ENCODE peak calls at places on chromosomes 7 and 10, in six cellular contexts. D is RWPE2, W is lung, K is psoas muscle, J is NT2/D1, F is A549. S is an unnamed sample. For H3K4me1, the result is how much of the 10 kb centered on the place peaks cover.

GRCh38 chr7:148264933-148265557 is 325.5 kb upstream of the C7orf33 start:
- DNase-seq in D (no peak), W (no peak), K (no peak), J (peak), F (peak), S (no peak)

GRCh38 chr10:79221110-79222051 is 125.9 kb upstream of the PPIF start:
- DNase-seq in D (no peak), W (no peak), K (peak), J (no peak), F (no peak), S (peak)

GRCh38 chr7:148738737-148739535 is 40.2 kb downstream of the CUL1 start:
- DNase-seq in D (no peak), W (no peak), K (no peak), J (no peak), F (no peak), S (no peak)

GRCh38 chr7:4830176-4830575 is 31.7 kb downstream of the PAPOLB start:
- DNase-seq in D (no peak), W (peak), K (no peak), J (peak), F (peak), S (peak)

GRCh38 chr7:156156734-156157408 is 344.6 kb upstream of the SHH start:
- DNase-seq in D (no peak), W (no peak), K (no peak), J (peak), F (peak), S (no peak)

GRCh38 chr7:121452400-121452799 is 56.3 kb upstream of the FAM3C start:
- DNase-seq in D (no peak), W (no peak), K (no peak), J (no peak), F (no peak), S (no peak)

GRCh38 chr7:131173148-131173890 is 154.4 kb upstream of the MKLN1 start:
- DNase-seq in D (no peak), W (no peak), K (no peak), J (no peak), F (peak), S (no peak)

GRCh38 chr10:90319188-90319914 is 538.5 kb downstream of the HTR7 start:
- DNase-seq in D (no peak), W (no peak), K (no peak), J (peak), F (peak), S (no peak)

GRCh38 chr7:130930260-130930659 is 196.3 kb upstream of the KLF14 start:
- DNase-seq in D (no peak), W (no peak), K (peak), J (no peak), F (no peak), S (no peak)

GRCh38 chr7:92246363-92247101 is 758 bp downstream of the ANKIB1 start:
- DNase-seq in D (no peak), W (no peak), K (peak), J (peak), F (peak), S (peak)

GRCh38 chr10:133131754-133132710 is 28.0 kb upstream of the KNDC1 start:
- DNase-seq in D (peak), W (no peak), K (peak), J (no peak), F (no peak), S (no peak)

GRCh38 chr10:92851003-92851402 is 2.7 kb downstream of the EXOC6 start:
- DNase-seq in D (no peak), W (no peak), K (no peak), J (no peak), F (no peak), S (no peak)

GRCh38 chr7:380724-381210 is 90.8 kb downstream of the FOXL3 start:
- DNase-seq in D (peak), W (no peak), K (no peak), J (no peak), F (no peak), S (peak)

GRCh38 chr10:79377557-79378382 is 30.5 kb downstream of the PPIF start:
- DNase-seq in D (no peak), W (no peak), K (no peak), J (no peak), F (no peak), S (no peak)

GRCh38 chr7:46485481-46486065 is 564.5 kb upstream of the IGFBP3 start:
- DNase-seq in D (no peak), W (no peak), K (no peak), J (no peak), F (peak), S (no peak)

GRCh38 chr10:99994801-99995200 is 14.9 kb downstream of the DNMBP start:
- DNase-seq in D (no peak), W (no peak), K (no peak), J (no peak), F (no peak), S (no peak)

GRCh38 chr10:95221124-95221523 is 27.1 kb downstream of the ACSM6 start:
- DNase-seq in D (no peak), W (no peak), K (no peak), J (no peak), F (no peak), S (no peak)

GRCh38 chr7:121576148-121576921 is 180.2 kb upstream of the FAM3C start:
- DNase-seq in D (no peak), W (no peak), K (no peak), J (no peak), F (no peak), S (no peak)

GRCh38 chr7:2943851-2944601 is 99.6 kb downstream of the CARD11 start:
- DNase-seq in D (peak), W (no peak), K (no peak), J (no peak), F (no peak), S (no peak)

GRCh38 chr7:71017602-71018001 is 114.3 kb upstream of the GALNT17 start:
- DNase-seq in D (no peak), W (no peak), K (no peak), J (no peak), F (no peak), S (no peak)

GRCh38 chr7:130669051-130669700 is 628 bp upstream of the COPG2 start:
- DNase-seq in D (no peak), W (no peak), K (no peak), J (no peak), F (no peak), S (no peak)

GRCh38 chr7:140540142-140540777 is 61.0 kb upstream of the MKRN1 start:
- DNase-seq in D (no peak), W (no peak), K (no peak), J (no peak), F (no peak), S (no peak)

GRCh38 chr7:42315096-42315495 is 78.1 kb upstream of the GLI3 start:
- DNase-seq in D (no peak), W (no peak), K (no peak), J (no peak), F (no peak), S (no peak)

GRCh38 chr10:121042342-121042741 is 191.2 kb downstream of the WDR11 start:
- DNase-seq in D (no peak), W (no peak), K (no peak), J (no peak), F (no peak), S (no peak)

GRCh38 chr7:133428876-133429275 is 176.0 kb downstream of the EXOC4 start:
- DNase-seq in D (no peak), W (no peak), K (no peak), J (no peak), F (no peak), S (no peak)

GRCh38 chr10:70579234-70580002 is 23.1 kb downstream of the PRF1 start:
- DNase-seq in D (peak), W (no peak), K (no peak), J (no peak), F (peak), S (no peak)

GRCh38 chr10:70575486-70575873 is 27.1 kb downstream of the PRF1 start:
- DNase-seq in D (no peak), W (no peak), K (no peak), J (no peak), F (no peak), S (no peak)

GRCh38 chr10:70575874-70576802 is 26.4 kb downstream of the PRF1 start:
- DNase-seq in D (no peak), W (peak), K (peak), J (no peak), F (no peak), S (peak)

GRCh38 chr10:70576803-70577517 is 25.6 kb downstream of the PRF1 start:
- DNase-seq in D (no peak), W (no peak), K (no peak), J (no peak), F (no peak), S (no peak)

GRCh38 chr10:70578371-70578947 is 24.1 kb downstream of the PRF1 start:
- DNase-seq in D (no peak), W (no peak), K (no peak), J (no peak), F (no peak), S (no peak)
- H3K4me1 ChIP-seq in D (under half), W (under half), K (under half), J (under half), F (under half), S (under half)

GRCh38 chr10:67923551-67923950 is 39.1 kb downstream of the SIRT1 start:
- DNase-seq in D (no peak), W (no peak), K (no peak), J (no peak), F (no peak), S (no peak)

GRCh38 chr10:67924136-67924535 is 39.7 kb downstream of the SIRT1 start:
- DNase-seq in D (no peak), W (no peak), K (no peak), J (no peak), F (no peak), S (no peak)

GRCh38 chr10:67926956-67927355 is 42.5 kb downstream of the SIRT1 start:
- DNase-seq in D (no peak), W (no peak), K (no peak), J (no peak), F (no peak), S (no peak)

GRCh38 chr10:67921065-67921464 is 36.6 kb downstream of the SIRT1 start:
- DNase-seq in D (no peak), W (no peak), K (no peak), J (no peak), F (no peak), S (no peak)

GRCh38 chr10:67925449-67926005 is 41.1 kb downstream of the SIRT1 start:
- DNase-seq in D (no peak), W (no peak), K (no peak), J (no peak), F (no peak), S (no peak)
- H3K4me1 ChIP-seq in D (under half), W (under half), K (under half), J (under half), F (under half), S (under half)

GRCh38 chr7:26861050-26861449 is 3.3 kb downstream of the SKAP2 start:
- DNase-seq in D (no peak), W (no peak), K (no peak), J (no peak), F (no peak), S (no peak)

GRCh38 chr7:26864309-26865093 is at the start of gene SKAP2:
- DNase-seq in D (peak), W (peak), K (peak), J (peak), F (peak), S (peak)

GRCh38 chr7:26865094-26865388 is 651 bp upstream of the SKAP2 start:
- DNase-seq in D (no peak), W (no peak), K (peak), J (no peak), F (peak), S (peak)

GRCh38 chr7:26862806-26863205 is 1.6 kb downstream of the SKAP2 start:
- DNase-seq in D (no peak), W (no peak), K (no peak), J (no peak), F (no peak), S (no peak)

DNA sequence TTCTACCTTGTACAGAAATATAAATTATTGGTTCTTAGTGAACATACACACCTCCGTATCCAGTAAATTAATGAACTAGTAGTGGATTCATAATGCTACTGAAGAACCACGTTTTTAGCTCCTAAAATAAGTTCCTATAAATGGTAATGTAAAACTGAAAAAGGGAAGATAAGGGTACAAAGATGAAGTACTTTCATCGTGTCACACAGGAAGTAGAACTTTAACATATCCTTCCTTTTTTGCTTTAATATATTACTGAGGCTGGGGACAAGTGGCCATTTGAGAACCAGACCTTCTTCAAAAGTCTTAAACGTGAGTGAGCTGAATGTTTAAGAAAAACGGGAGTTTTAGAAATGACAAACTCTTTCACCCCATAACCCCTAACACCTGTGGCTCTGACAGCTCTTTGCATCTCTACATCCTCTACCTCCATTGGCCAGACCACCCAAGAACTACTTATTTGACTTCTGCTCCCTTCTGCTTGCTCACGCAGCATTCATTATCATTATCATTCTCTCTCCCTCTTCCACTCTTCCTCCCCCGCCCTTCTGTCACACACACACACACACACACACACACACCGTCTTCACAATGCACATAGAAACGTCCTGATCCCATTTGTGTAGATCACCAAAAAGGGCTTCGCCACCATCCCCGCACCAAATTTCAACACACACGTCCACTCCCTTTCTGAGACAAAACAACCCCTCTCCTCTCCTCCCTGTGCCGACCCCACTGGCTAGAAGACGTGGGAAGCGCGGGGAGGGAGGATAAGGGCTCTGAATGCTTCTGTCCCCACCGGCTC is 684 bp downstream of the SKAP2 start:
- DNase-seq in D (no peak), W (no peak), K (no peak), J (peak), F (peak), S (no peak)
- H3K4me1 ChIP-seq in D (under half), W (under half), K (under half), J (under half), F (under half), S (under half)

GRCh38 chr7:45401155-45401554 is 173.0 kb upstream of the ADCY1 start:
- DNase-seq in D (no peak), W (no peak), K (no peak), J (no peak), F (no peak), S (no peak)

GRCh38 chr7:45400680-45401079 is 173.5 kb upstream of the ADCY1 start:
- DNase-seq in D (no peak), W (no peak), K (no peak), J (no peak), F (no peak), S (no peak)

GRCh38 chr7:45401851-45402250 is 172.3 kb upstream of the ADCY1 start:
- DNase-seq in D (no peak), W (no peak), K (no peak), J (no peak), F (no peak), S (no peak)

GRCh38 chr7:45404622-45405021 is 169.5 kb upstream of the ADCY1 start:
- DNase-seq in D (no peak), W (no peak), K (no peak), J (no peak), F (no peak), S (no peak)

DNA sequence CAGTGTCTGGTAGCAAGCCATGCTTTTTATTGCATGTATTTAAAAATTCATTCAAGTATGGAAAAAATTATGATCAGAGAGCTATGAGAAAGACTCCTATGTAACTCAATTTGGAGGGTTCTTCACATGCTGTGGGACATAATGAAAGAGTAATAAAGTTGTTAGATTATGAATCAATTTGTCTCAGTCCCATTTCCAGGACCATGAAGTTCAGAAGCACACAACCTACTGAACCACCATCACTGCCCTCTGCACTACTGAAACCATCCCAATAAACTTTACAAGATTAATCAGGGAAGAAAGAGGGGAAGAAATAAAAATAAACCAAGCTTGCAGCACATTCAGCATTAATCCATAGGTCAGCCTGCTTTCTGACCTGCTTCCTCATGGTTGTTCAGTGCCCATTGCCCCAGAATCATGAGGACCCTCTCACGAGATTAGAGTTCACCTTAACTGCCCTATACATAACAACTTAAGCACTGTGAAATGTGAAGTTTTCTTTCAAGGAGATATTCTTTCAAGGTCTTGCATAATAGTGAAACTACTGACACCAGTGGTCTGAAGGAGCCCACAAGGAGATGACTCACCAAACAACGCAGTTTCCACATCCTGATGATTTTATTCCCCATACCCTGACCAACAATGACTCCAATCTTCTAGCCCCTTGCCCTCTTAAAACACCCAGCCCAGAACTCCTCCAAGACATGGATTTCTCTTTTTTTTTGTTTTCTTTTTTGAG is 171.5 kb upstream of the ADCY1 start:
- DNase-seq in D (no peak), W (no peak), K (no peak), J (no peak), F (no peak), S (no peak)
- H3K4me1 ChIP-seq in D (under half), W (under half), K (under half), J (under half), F (under half), S (under half)

S was measured in right cardiac atrium.